ENCODE peak calls at places on chromosomes 1 and 21, in five cellular contexts. S is brain microvascular endothelial cell, G is Peyer's patch, R is body of pancreas, M is cardiac fibroblast. Y is an unnamed sample.
A peak's percentile ranks its signal among the peaks of the same experiment; 100 is the strongest.

GRCh38 chr1:23793018-23793781 is 2.3 kb downstream of the LYPLA2 start:
- DNase-seq in R (peak; percentile 57), S (no peak), G (no peak), M (peak; percentile 49), Y (peak; percentile 60)

GRCh38 chr1:183887826-183888819 is 83.2 kb downstream of the RGL1 start:
- DNase-seq in M (peak; percentile 42), R (no peak), G (no peak), S (no peak), Y (peak; percentile 42)

GRCh38 chr1:26833432-26834405 is 7.2 kb downstream of the ZDHHC18 start:
- DNase-seq in R (peak; percentile 52), S (no peak), M (no peak), G (peak; percentile 93), Y (no peak)

GRCh38 chr1:24898152-24898908 is 31.7 kb downstream of the RUNX3 start:
- DNase-seq in M (peak; percentile 49), G (peak; percentile 39), S (peak; percentile 27), R (peak; percentile 50), Y (no peak)

GRCh38 chr1:225757927-225758460 is 19.6 kb upstream of the SRP9 start:
- DNase-seq in R (no peak), G (no peak), S (no peak), M (no peak), Y (no peak)

GRCh38 chr1:244384066-244384465 is 67.6 kb downstream of the ADSS2 start:
- DNase-seq in S (no peak), G (no peak), M (no peak), R (no peak), Y (no peak)

GRCh38 chr1:176949033-176949662 is 215.4 kb downstream of the ASTN1 start:
- DNase-seq in S (peak; percentile 1), M (peak; percentile 7), R (peak; percentile 75), G (peak; percentile 16), Y (no peak)

GRCh38 chr1:198577444-198577843 is 37.0 kb upstream of the ATP6V1G3 start:
- DNase-seq in R (no peak), S (peak; percentile 64), G (no peak), M (peak; percentile 84), Y (peak; percentile 68)

GRCh38 chr1:61282387-61282786 is 200.0 kb downstream of the NFIA start:
- DNase-seq in M (peak; percentile 43), S (no peak), R (no peak), G (no peak), Y (no peak)

GRCh38 chr1:18641005-18641941 is 10.6 kb downstream of the PAX7 start:
- DNase-seq in S (no peak), R (no peak), G (no peak), M (no peak), Y (no peak)

GRCh38 chr1:45617618-45618017 is 6.2 kb downstream of the CCDC17 start:
- DNase-seq in S (peak; percentile 27), G (no peak), R (no peak), M (peak; percentile 64), Y (no peak)

GRCh38 chr1:156551866-156552265 is 20.5 kb downstream of the IQGAP3 start:
- DNase-seq in M (peak; percentile 57), S (no peak), G (no peak), R (no peak), Y (no peak)

GRCh38 chr1:71967670-71968069 is 314.7 kb downstream of the NEGR1 start:
- DNase-seq in R (no peak), M (no peak), S (no peak), G (no peak), Y (no peak)

GRCh38 chr1:31739281-31739853 is 24.8 kb downstream of the ADGRB2 start:
- DNase-seq in G (peak; percentile 52), S (no peak), M (no peak), R (no peak), Y (no peak)

GRCh38 chr1:84853743-84854721 is 39.0 kb downstream of the LPAR3 start:
- DNase-seq in G (no peak), S (peak; percentile 93), R (peak; percentile 38), M (peak; percentile 96), Y (no peak)

GRCh38 chr1:116224561-116224960 is 113.4 kb downstream of the MAB21L3 start:
- DNase-seq in M (no peak), S (no peak), G (no peak), R (no peak), Y (no peak)

GRCh38 chr1:27237112-27237511 is 2.7 kb downstream of the WDTC1 start:
- DNase-seq in R (no peak), S (no peak), G (no peak), M (no peak), Y (no peak)

GRCh38 chr1:19635646-19636045 is 8.5 kb upstream of the NBL1 start:
- DNase-seq in S (no peak), R (no peak), M (no peak), G (no peak), Y (no peak)

GRCh38 chr21:46500224-46500861 is 41.7 kb downstream of the DIP2A start:
- DNase-seq in R (no peak), M (peak; percentile 39), G (no peak), S (no peak), Y (peak; percentile 37)

GRCh38 chr1:18922319-18922726 is 20.0 kb upstream of the ALDH4A1 start:
- DNase-seq in M (peak; percentile 90), R (peak; percentile 81), S (peak; percentile 78), G (peak; percentile 26), Y (peak; percentile 59)

GRCh38 chr1:59342801-59343575 is 46.1 kb downstream of the FGGY start:
- DNase-seq in R (no peak), S (no peak), G (no peak), M (no peak), Y (no peak)

GRCh38 chr1:63746129-63746864 is 27.5 kb upstream of the ROR1 start:
- DNase-seq in S (peak; percentile 99), R (no peak), G (no peak), M (peak; percentile 95), Y (peak; percentile 44)

GRCh38 chr21:31284797-31285397 is 59.2 kb downstream of the TIAM1 start:
- DNase-seq in S (peak; percentile 56), M (peak; percentile 68), R (no peak), G (no peak), Y (no peak)

GRCh38 chr1:219185486-219186117 is 11.9 kb downstream of the LYPLAL1 start:
- DNase-seq in G (no peak), S (no peak), R (no peak), M (no peak), Y (no peak)

GRCh38 chr1:248804771-248805681 is 20.7 kb downstream of the SH3BP5L start:
- DNase-seq in S (no peak), G (peak; percentile 58), R (peak; percentile 22), M (no peak), Y (no peak)

GRCh38 chr1:157993179-157994080 is at the start of gene KIRREL1:
- DNase-seq in S (peak; percentile 56), G (no peak), R (peak; percentile 30), M (peak; percentile 76), Y (no peak)

GRCh38 chr1:226656601-226657277 is 82.3 kb downstream of the ITPKB start:
- DNase-seq in M (peak; percentile 91), G (no peak), S (no peak), R (peak; percentile 91), Y (peak; percentile 67)

GRCh38 chr21:31870472-31870871 is 2.3 kb upstream of the HUNK start:
- DNase-seq in S (no peak), M (no peak), G (no peak), R (no peak), Y (no peak)

GRCh38 chr21:44649701-44650100 is 3.5 kb downstream of the KRTAP10-11 start:
- DNase-seq in S (no peak), G (peak; percentile 8), M (no peak), R (no peak), Y (no peak)
- H3K4me3 ChIP-seq in S (no peak overlapping the region), G (no peak overlapping the region), M (no peak overlapping the region), R (no peak overlapping the region), Y (no peak overlapping the region)

GRCh38 chr21:43939443-43940328 is 72.4 kb upstream of the TRAPPC10 start:
- DNase-seq in S (no peak), R (no peak), M (no peak), G (no peak), Y (no peak)
- TF ChIP-seq CTCF in S (no peak), R (no peak), M (no peak), G (no peak), Y (no peak)

GRCh38 chr1:13584876-13585598 is 1.4 kb downstream of the PDPN start:
- DNase-seq in R (no peak), G (no peak), M (no peak), S (no peak), Y (no peak)

GRCh38 chr1:13582713-13583443 is 754 bp upstream of the PDPN start:
- DNase-seq in S (no peak), R (no peak), M (no peak), G (no peak), Y (no peak)

GRCh38 chr1:13583592-13583963 is at the start of gene PDPN:
- DNase-seq in R (no peak), G (no peak), M (peak; percentile 42), S (no peak), Y (no peak)

GRCh38 chr1:13585599-13585965 is 1.9 kb downstream of the PDPN start:
- DNase-seq in G (no peak), S (no peak), R (no peak), M (no peak), Y (no peak)

DNA sequence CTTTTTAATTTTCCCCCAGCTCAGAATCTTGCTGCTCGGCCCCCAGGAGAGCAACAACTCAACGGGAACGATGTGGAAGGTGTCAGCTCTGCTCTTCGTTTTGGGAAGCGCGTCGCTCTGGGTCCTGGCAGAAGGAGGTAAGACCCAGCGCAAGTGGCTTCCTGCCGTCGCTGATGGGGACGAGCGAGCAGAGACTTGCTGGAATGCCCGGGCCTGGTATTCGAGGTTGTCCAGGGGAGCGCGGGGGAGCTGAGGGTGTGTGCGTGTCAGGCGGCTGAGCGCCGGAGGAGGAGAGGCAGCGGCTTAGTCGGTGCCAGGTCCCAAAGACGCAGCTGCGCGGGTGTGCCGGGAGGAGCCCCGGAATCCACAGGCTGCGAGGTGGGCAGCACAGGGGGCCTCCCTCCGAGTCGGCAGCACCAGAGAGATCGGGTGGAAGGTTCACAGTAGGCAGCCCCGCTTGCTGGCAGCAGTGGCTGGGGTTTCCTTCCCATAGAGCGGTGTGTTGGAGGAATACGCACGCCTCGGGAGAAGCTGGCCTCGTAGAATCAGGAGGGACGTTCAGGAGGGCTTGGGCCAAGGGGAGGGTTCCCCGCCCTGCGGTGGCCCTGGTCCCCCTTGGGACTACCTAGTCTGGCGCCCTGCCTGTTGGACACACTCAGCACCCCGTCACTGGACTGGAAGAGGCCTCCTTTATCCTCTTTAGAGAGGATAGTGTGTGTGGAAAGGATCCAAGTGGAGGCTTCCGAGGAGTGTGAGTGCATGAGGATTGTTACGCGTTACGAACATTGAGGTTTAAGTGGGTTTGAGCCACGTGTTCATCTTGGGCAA is 546 bp downstream of the PDPN start:
- DNase-seq in S (no peak), G (no peak), M (peak; percentile 72), R (no peak), Y (no peak)
- H3K4me3 ChIP-seq in S (peak overlapping the region; percentile 27), G (peak overlapping the region; percentile 39), M (peak overlapping the region; percentile 58), R (no peak overlapping the region), Y (peak overlapping the region; percentile 72)

GRCh38 chr21:38699048-38699447 is 106.7 kb upstream of the ETS2 start:
- DNase-seq in G (no peak), S (no peak), R (no peak), M (no peak), Y (no peak)
- TF ChIP-seq CTCF in G (no peak), S (peak; percentile 65), R (no peak), M (peak; percentile 40), Y (peak; percentile 17)

DNA sequence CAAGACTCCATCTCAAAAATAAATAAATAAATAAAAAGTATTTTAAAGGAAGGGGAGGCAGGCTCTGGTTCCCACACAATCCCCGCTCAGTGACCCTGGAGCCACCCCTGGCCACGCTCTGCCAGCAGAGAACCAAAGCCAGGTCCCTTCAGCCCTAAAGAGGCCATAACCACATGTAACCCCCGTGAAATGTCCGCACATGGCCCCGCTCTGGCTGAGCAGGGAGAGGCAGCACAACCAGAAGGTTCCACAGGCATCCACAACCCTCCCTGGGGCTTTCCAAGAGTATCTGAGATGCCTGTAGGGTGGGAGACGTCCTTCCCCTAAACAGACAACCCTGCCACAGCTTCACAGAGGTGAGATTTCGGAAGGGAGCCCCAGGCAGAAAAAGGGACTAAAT is 1.4 kb upstream of the ARF1 start:
- DNase-seq in M (no peak), R (no peak), G (no peak), S (no peak), Y (no peak)
- H3K4me3 ChIP-seq in M (peak overlapping the region; percentile 88), R (no peak overlapping the region), G (peak overlapping the region; percentile 92), S (peak overlapping the region; percentile 76), Y (peak overlapping the region; percentile 95)

Y was measured in astrocyte of the cerebellum.